ENCODE peak calls at places on chromosomes 2 and 18, in five cellular contexts. G, F, X, D and O are unnamed samples.
A peak's percentile ranks its signal among the peaks of the same experiment; 100 is the strongest.

GRCh38 chr2:23649819-23650218 is 264.8 kb downstream of the KLHL29 start:
- DNase-seq in F (no peak), G (peak; percentile 51), X (no peak), D (no peak), O (no peak)

GRCh38 chr2:136764397-136765255 is 719 bp upstream of the THSD7B start:
- DNase-seq in X (no peak), F (no peak), G (no peak), D (no peak), O (no peak)

GRCh38 chr2:56801770-56802169 is 618.0 kb downstream of the CCDC85A start:
- DNase-seq in G (no peak), F (no peak), D (no peak), X (no peak), O (peak; percentile 64)

GRCh38 chr2:6408057-6408456 is 457.6 kb downstream of the CMPK2 start:
- DNase-seq in G (no peak), D (no peak), F (no peak), X (no peak), O (no peak)

GRCh38 chr2:23388756-23389514 is 4.0 kb downstream of the KLHL29 start:
- DNase-seq in X (no peak), G (no peak), D (no peak), F (no peak), O (no peak)

GRCh38 chr18:28439870-28440269 is 262.9 kb upstream of the CDH2 start:
- DNase-seq in X (no peak), D (no peak), G (no peak), F (no peak), O (peak; percentile 68)

GRCh38 chr2:143685439-143686078 is 556.3 kb downstream of the ARHGAP15 start:
- DNase-seq in G (no peak), F (no peak), D (no peak), X (no peak), O (no peak)

GRCh38 chr2:192070099-192070498 is 124.6 kb downstream of the TMEFF2 start:
- DNase-seq in D (no peak), X (no peak), F (no peak), G (peak; percentile 33), O (peak; percentile 47)

GRCh38 chr2:124915567-124915966 is 890.5 kb downstream of the CNTNAP5 start:
- DNase-seq in G (no peak), F (no peak), X (no peak), D (no peak), O (no peak)

GRCh38 chr18:48333563-48333962 is 75.6 kb downstream of the ZBTB7C start:
- DNase-seq in X (no peak), G (no peak), F (no peak), D (no peak), O (no peak)

GRCh38 chr2:157559061-157559460 is 69.6 kb downstream of the ACVR1C start:
- DNase-seq in G (peak; percentile 39), F (no peak), X (no peak), D (no peak), O (peak; percentile 7)

GRCh38 chr2:73334045-73334444 is 40.7 kb upstream of the EGR4 start:
- DNase-seq in D (no peak), F (no peak), X (no peak), G (no peak), O (no peak)

GRCh38 chr2:235616846-235617245 is 123.0 kb downstream of the AGAP1 start:
- DNase-seq in G (no peak), F (no peak), X (no peak), D (no peak), O (peak; percentile 79)

GRCh38 chr2:189579585-189579984 is 1.0 kb downstream of the SLC40A1 start:
- DNase-seq in D (no peak), X (no peak), G (no peak), F (no peak), O (peak; percentile 26)

GRCh38 chr2:167966367-167966766 is 281.0 kb downstream of the STK39 start:
- DNase-seq in F (no peak), X (no peak), G (no peak), D (no peak), O (no peak)

GRCh38 chr2:105391058-105391627 is 7.7 kb downstream of the FHL2 start:
- DNase-seq in X (no peak), D (no peak), F (no peak), G (peak; percentile 74), O (peak; percentile 59)

GRCh38 chr2:44952143-44952805 is 10.8 kb downstream of the SIX3 start:
- DNase-seq in D (peak; percentile 74), G (peak; percentile 53), F (no peak), X (no peak), O (peak; percentile 86)

GRCh38 chr2:60028819-60029218 is 524.6 kb downstream of the BCL11A start:
- DNase-seq in G (no peak), X (no peak), D (no peak), F (no peak), O (no peak)

GRCh38 chr2:26595146-26595545 is 46.0 kb downstream of the CIB4 start:
- DNase-seq in G (no peak), D (no peak), X (no peak), F (no peak), O (no peak)

GRCh38 chr2:118310016-118310877 is 222.0 kb downstream of the INSIG2 start:
- DNase-seq in X (no peak), D (peak; percentile 33), G (peak; percentile 62), F (peak; percentile 23), O (peak; percentile 87)

GRCh38 chr18:44564922-44565321 is 115.8 kb upstream of the SETBP1 start:
- DNase-seq in X (no peak), G (peak; percentile 49), D (no peak), F (no peak), O (peak; percentile 82)

GRCh38 chr2:237723613-237724012 is 75.0 kb upstream of the RBM44 start:
- DNase-seq in X (no peak), D (peak; percentile 22), F (no peak), G (no peak), O (peak; percentile 39)

GRCh38 chr2:109527846-109528705 is 85.7 kb downstream of the SEPTIN10 start:
- DNase-seq in D (no peak), X (no peak), F (no peak), G (no peak), O (no peak)